ENCODE peak calls at places on chromosome 10, in eight cellular contexts. K is mammary epithelial cell, R is trophoblast cell, H is fibroblast of lung, L is hepatocyte, D is HCT116, G is endothelial cell of umbilical vein, V is GM23338. O is an unnamed sample.

GRCh38 chr10:86817246-86817645 is 60.8 kb downstream of the BMPR1A start:
- DNase-seq in G (no peak), R (no peak), H (no peak), V (no peak), K (peak; percentile 88), L (no peak), D (no peak), O (no peak)

GRCh38 chr10:121637437-121637836 is 39.2 kb upstream of the FGFR2 start:
- DNase-seq in G (no peak), H (no peak), R (no peak), V (no peak), D (no peak), L (no peak), K (no peak), O (no peak)

GRCh38 chr10:132143162-132143561 is 43.6 kb upstream of the DPYSL4 start:
- DNase-seq in H (no peak), D (no peak), L (no peak), K (no peak), R (no peak), V (peak; percentile 62), G (no peak), O (no peak)

GRCh38 chr10:71770255-71770654 is 3.1 kb downstream of the VSIR start:
- DNase-seq in R (peak; percentile 73), V (no peak), H (no peak), G (no peak), D (no peak), L (no peak), K (no peak), O (no peak)

GRCh38 chr10:123502983-123503382 is 163.2 kb upstream of the GPR26 start:
- DNase-seq in R (no peak), D (no peak), K (no peak), G (no peak), L (no peak), V (no peak), H (no peak), O (no peak)

GRCh38 chr10:118557946-118558345 is 37.5 kb downstream of the PRLHR start:
- DNase-seq in G (peak; percentile 62), D (no peak), L (no peak), H (no peak), R (no peak), V (peak; percentile 8), K (no peak), O (no peak)

GRCh38 chr10:74082319-74082718 is 68.3 kb downstream of the AP3M1 start:
- DNase-seq in G (no peak), L (no peak), R (no peak), K (no peak), V (no peak), D (no peak), H (no peak), O (no peak)

GRCh38 chr10:79375321-79376077 is 28.2 kb downstream of the PPIF start:
- DNase-seq in D (no peak), K (peak; percentile 35), R (no peak), V (no peak), H (peak; percentile 72), G (no peak), L (peak; percentile 64), O (no peak)

GRCh38 chr10:11403116-11403515 is 208.3 kb downstream of the USP6NL start:
- DNase-seq in G (no peak), D (no peak), R (no peak), V (no peak), H (no peak), L (no peak), K (no peak), O (peak; percentile 89)

GRCh38 chr10:77973276-77973675 is 46.7 kb upstream of the DLG5 start:
- DNase-seq in D (no peak), K (no peak), R (no peak), G (no peak), H (no peak), L (no peak), V (no peak), O (no peak)

GRCh38 chr10:48978318-48978717 is 38.7 kb upstream of the LRRC18 start:
- DNase-seq in V (no peak), G (no peak), K (no peak), R (no peak), D (no peak), L (no peak), H (no peak), O (no peak)

GRCh38 chr10:17428096-17428615 is 26.2 kb downstream of the ST8SIA6 start:
- DNase-seq in D (no peak), K (no peak), G (no peak), V (no peak), L (no peak), R (no peak), H (no peak), O (no peak)

GRCh38 chr10:101001225-101002035 is 1.8 kb downstream of the LZTS2 start:
- DNase-seq in K (peak; percentile 62), L (peak; percentile 86), G (peak; percentile 93), R (peak; percentile 26), H (peak; percentile 93), V (no peak), D (no peak), O (no peak)

GRCh38 chr10:74233281-74233680 is 82.3 kb downstream of the ADK start:
- DNase-seq in V (peak; percentile 42), L (no peak), R (no peak), H (no peak), D (no peak), K (no peak), G (no peak), O (no peak)

GRCh38 chr10:14875941-14876340 is 2.7 kb upstream of the SUV39H2 start:
- DNase-seq in K (no peak), H (no peak), R (peak; percentile 81), V (no peak), G (no peak), D (no peak), L (no peak), O (no peak)
- H2AFZ ChIP-seq in K (no peak overlapping the region), H (no peak overlapping the region), R (no peak overlapping the region), V (no peak overlapping the region), G (no peak overlapping the region), D (no peak overlapping the region), L (no peak overlapping the region), O (no peak overlapping the region)

GRCh38 chr10:113617086-113617485 is 46.8 kb downstream of the NRAP start:
- DNase-seq in R (no peak), D (no peak), G (no peak), L (no peak), K (no peak), V (peak; percentile 69), H (no peak), O (no peak)
- H3K4me3 ChIP-seq in R (no peak overlapping the region), D (no peak overlapping the region), G (no peak overlapping the region), L (no peak overlapping the region), K (no peak overlapping the region), V (peak overlapping the region; percentile 19), H (no peak overlapping the region), O (no peak overlapping the region)

GRCh38 chr10:69090687-69091450 is 3.0 kb downstream of the SRGN start:
- DNase-seq in G (peak; percentile 44), V (no peak), R (no peak), L (no peak), K (peak; percentile 34), D (no peak), H (no peak), O (no peak)

GRCh38 chr10:69087600-69088470 is at the start of gene SRGN:
- DNase-seq in H (peak; percentile 67), R (peak; percentile 41), K (peak; percentile 82), D (no peak), G (peak; percentile 92), V (no peak), L (no peak), O (peak; percentile 45)

GRCh38 chr10:69089638-69090599 is 2.0 kb downstream of the SRGN start:
- DNase-seq in V (no peak), G (peak; percentile 83), H (peak; percentile 57), K (no peak), L (no peak), D (no peak), R (no peak), O (no peak)

GRCh38 chr10:69088471-69088769 is 517 bp downstream of the SRGN start:
- DNase-seq in K (no peak), H (no peak), R (no peak), V (no peak), G (no peak), L (no peak), D (no peak), O (no peak)

GRCh38 chr10:69088801-69089501 is 1.0 kb downstream of the SRGN start:
- DNase-seq in H (peak; percentile 61), L (no peak), V (no peak), G (peak; percentile 79), D (no peak), K (no peak), R (no peak), O (no peak)
- H2AFZ ChIP-seq in H (no peak overlapping the region), L (no peak overlapping the region), V (no peak overlapping the region), G (no peak overlapping the region), D (no peak overlapping the region), K (no peak overlapping the region), R (no peak overlapping the region), O (no peak overlapping the region)

DNA sequence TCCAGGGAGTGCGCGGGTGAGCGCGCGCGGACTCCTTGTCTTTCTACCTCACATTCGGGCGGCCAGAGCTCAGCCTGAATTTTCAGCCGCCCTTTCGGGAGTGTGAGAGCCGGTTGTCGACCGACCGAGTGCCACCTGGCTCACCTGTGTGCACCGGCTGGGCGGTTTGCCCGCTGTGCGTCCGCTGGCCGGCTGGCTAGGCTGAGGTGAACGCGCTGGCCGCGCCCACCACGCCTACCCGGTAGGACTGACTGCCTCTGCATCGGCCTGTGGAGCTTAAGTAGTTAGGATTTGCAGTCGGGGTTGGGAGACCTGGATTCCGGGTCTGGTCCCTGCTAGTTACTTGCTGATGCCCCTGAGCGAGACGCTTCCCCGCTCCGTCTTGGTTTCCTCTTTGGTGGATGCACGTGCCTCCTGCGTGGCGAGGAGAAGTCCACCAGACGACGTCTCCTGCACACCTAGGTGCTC is 553 bp downstream of the TSPAN15 start:
- DNase-seq in D (no peak), R (no peak), G (no peak), L (peak; percentile 65), H (no peak), K (peak; percentile 61), V (peak; percentile 83), O (no peak)
- H3K4me3 ChIP-seq in D (peak overlapping the region; percentile 82), R (peak overlapping the region; percentile 76), G (peak overlapping the region; percentile 92), L (peak overlapping the region; percentile 75), H (peak overlapping the region; percentile 37), K (peak overlapping the region; percentile 48), V (peak overlapping the region; percentile 95), O (no peak overlapping the region)

GRCh38 chr10:97584798-97585438 is 729 bp downstream of the HOGA1 start:
- DNase-seq in R (no peak), D (no peak), H (no peak), G (no peak), V (no peak), K (no peak), L (no peak), O (no peak)
- H2AFZ ChIP-seq in R (no peak overlapping the region), D (no peak overlapping the region), H (no peak overlapping the region), G (no peak overlapping the region), V (no peak overlapping the region), K (no peak overlapping the region), L (no peak overlapping the region), O (no peak overlapping the region)

GRCh38 chr10:68559251-68559650 is 886 bp upstream of the TET1 start:
- DNase-seq in K (no peak), V (no peak), D (no peak), L (no peak), R (no peak), G (no peak), H (peak; percentile 21), O (no peak)
- H3K4me3 ChIP-seq in K (no peak overlapping the region), V (peak overlapping the region; percentile 97), D (peak overlapping the region; percentile 68), L (no peak overlapping the region), R (no peak overlapping the region), G (no peak overlapping the region), H (no peak overlapping the region), O (no peak overlapping the region)

GRCh38 chr10:76333801-76334200 is 902.4 kb downstream of the LRMDA start:
- DNase-seq in G (no peak), R (no peak), K (no peak), V (no peak), D (no peak), L (no peak), H (no peak), O (no peak)
- H2AFZ ChIP-seq in G (no peak overlapping the region), R (no peak overlapping the region), K (no peak overlapping the region), V (no peak overlapping the region), D (no peak overlapping the region), L (no peak overlapping the region), H (peak overlapping the region; percentile 10), O (no peak overlapping the region)